ENCODE peak calls at places on chromosomes 4 and X, in six cellular contexts. O is AG04449; G is Caco-2; N is CD4-positive, alpha-beta T cell; Y is osteoblast; S is HFFc6. U is an unnamed sample.

GRCh38 chrX:13008189-13008533 is 33.3 kb downstream of the TMSB4X start:
- DNase-seq in O (no peak), G (no peak), N (no peak), S (no peak), Y (no peak), U (no peak)

GRCh38 chrX:56793533-56794320 is 64.7 kb downstream of the NBDY start:
- DNase-seq in G (no peak), N (no peak), S (no peak), Y (peak; percentile 91), O (no peak), U (no peak)

GRCh38 chr4:10013722-10014121 is 7.6 kb downstream of the SLC2A9 start:
- DNase-seq in N (no peak), O (no peak), G (peak; percentile 65), S (peak; percentile 16), Y (no peak), U (peak; percentile 28)

GRCh38 chr4:78870056-78870455 is 69.2 kb downstream of the PAQR3 start:
- DNase-seq in O (no peak), S (no peak), Y (no peak), G (no peak), N (no peak), U (no peak)

GRCh38 chr4:70190579-70190978 is 4.9 kb upstream of the ODAM start:
- DNase-seq in O (no peak), S (no peak), G (no peak), N (no peak), Y (no peak), U (no peak)

GRCh38 chrX:21932277-21932996 is 8.1 kb upstream of the SMS start:
- DNase-seq in Y (peak; percentile 83), G (no peak), O (no peak), S (peak; percentile 92), N (no peak), U (no peak)

GRCh38 chr4:128006592-128006991 is 41.4 kb downstream of the ABHD18 start:
- DNase-seq in Y (peak; percentile 26), S (peak; percentile 36), O (no peak), G (no peak), N (no peak), U (no peak)

GRCh38 chrX:65690057-65690855 is 22.8 kb downstream of the MSN start:
- DNase-seq in G (no peak), N (no peak), Y (peak; percentile 89), O (no peak), S (peak; percentile 76), U (no peak)

GRCh38 chrX:151974336-151975227 is at the start of gene GABRE:
- DNase-seq in O (no peak), N (no peak), G (peak; percentile 69), S (no peak), Y (peak; percentile 78), U (peak; percentile 12)

GRCh38 chrX:112867570-112867969 is 26.9 kb upstream of the AMOT start:
- DNase-seq in O (no peak), S (no peak), N (no peak), G (peak; percentile 19), Y (no peak), U (no peak)

GRCh38 chr4:165394275-165394674 is 15.5 kb downstream of the CPE start:
- DNase-seq in O (no peak), G (no peak), N (no peak), S (no peak), Y (peak; percentile 59), U (no peak)

GRCh38 chr4:137432431-137432830 is 99.9 kb downstream of the PCDH18 start:
- DNase-seq in N (no peak), Y (no peak), G (no peak), O (no peak), S (no peak), U (no peak)

GRCh38 chr4:48262926-48263325 is 6.7 kb downstream of the TEC start:
- DNase-seq in N (no peak), S (peak; percentile 19), G (no peak), Y (no peak), O (no peak), U (no peak)

GRCh38 chr4:73916172-73916925 is 47.2 kb downstream of the CXCL1 start:
- DNase-seq in O (no peak), S (no peak), G (no peak), Y (no peak), N (no peak), U (no peak)

GRCh38 chr4:26520728-26521442 is 30.6 kb upstream of the CCKAR start:
- DNase-seq in N (no peak), Y (no peak), G (no peak), O (no peak), S (no peak), U (no peak)

GRCh38 chrX:148854351-148854750 is 353.9 kb downstream of the AFF2 start:
- DNase-seq in Y (no peak), S (no peak), G (no peak), N (no peak), O (no peak), U (no peak)

GRCh38 chrX:108439434-108439883 is at the start of gene COL4A5:
- DNase-seq in O (peak; percentile 36), S (peak; percentile 67), N (no peak), G (peak; percentile 72), Y (no peak), U (peak; percentile 57)

GRCh38 chr4:151276787-151277557 is at the start of gene PRSS48:
- DNase-seq in S (peak; percentile 42), O (no peak), N (no peak), G (peak; percentile 85), Y (no peak), U (peak; percentile 63)

GRCh38 chr4:83115000-83115399 is 471 bp upstream of the PLAC8 start:
- DNase-seq in S (peak; percentile 48), O (no peak), N (no peak), G (no peak), Y (peak; percentile 52), U (no peak)

GRCh38 chr4:87058272-87059073 is 123.7 kb downstream of the AFF1 start:
- DNase-seq in Y (no peak), G (peak; percentile 24), O (no peak), N (peak; percentile 5), S (no peak), U (no peak)

GRCh38 chrX:153582896-153583295 is 16.0 kb downstream of the CCNQ start:
- DNase-seq in S (no peak), Y (no peak), O (no peak), N (peak; percentile 46), G (no peak), U (peak; percentile 16)

GRCh38 chr4:161555689-161556660 is 607.8 kb downstream of the FSTL5 start:
- DNase-seq in O (no peak), Y (no peak), G (no peak), S (no peak), N (no peak), U (no peak)

DNA sequence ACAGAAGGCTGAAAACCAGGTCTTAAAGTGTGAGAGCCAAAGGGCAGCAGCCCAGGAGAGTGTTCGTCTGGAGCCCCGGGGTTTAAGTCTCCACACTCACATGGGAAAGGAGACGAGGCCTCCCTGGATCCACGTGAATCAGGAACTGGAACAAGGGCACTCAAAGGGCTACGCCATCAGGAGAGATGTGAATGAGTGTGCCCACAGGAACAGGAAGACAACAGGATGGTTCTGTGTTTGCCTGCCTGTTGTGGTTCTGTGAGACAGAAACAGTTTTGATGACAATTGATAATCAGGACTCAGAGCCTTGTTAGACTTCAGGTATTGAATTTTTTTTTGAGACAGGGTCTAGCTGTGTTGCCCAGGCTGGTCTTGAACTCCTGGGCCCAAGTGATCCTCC is 4.9 kb upstream of the CTBP1 start:
- DNase-seq in S (no peak), Y (no peak), O (no peak), G (no peak), N (no peak), U (no peak)
- TF ChIP-seq CTCF in S (no peak), Y (no peak), O (no peak), G (no peak), N (no peak), U (no peak)

GRCh38 chr4:169412046-169412445 is 141.3 kb upstream of the SH3RF1 start:
- DNase-seq in O (no peak), S (no peak), G (no peak), N (no peak), Y (no peak), U (no peak)

GRCh38 chr4:169414913-169415312 is 144.2 kb upstream of the SH3RF1 start:
- DNase-seq in N (no peak), O (no peak), Y (no peak), G (no peak), S (no peak), U (no peak)

GRCh38 chr4:169416461-169416860 is 145.7 kb upstream of the SH3RF1 start:
- DNase-seq in N (no peak), Y (no peak), S (no peak), O (no peak), G (no peak), U (no peak)

GRCh38 chr4:169407217-169407845 is 136.6 kb upstream of the SH3RF1 start:
- DNase-seq in N (no peak), S (no peak), O (no peak), G (no peak), Y (no peak), U (no peak)

GRCh38 chr4:169410839-169411770 is 140.3 kb upstream of the SH3RF1 start:
- DNase-seq in G (no peak), O (peak; percentile 77), N (peak; percentile 13), S (peak; percentile 80), Y (peak; percentile 54), U (peak; percentile 16)
- TF ChIP-seq CTCF in G (no peak), O (no peak), N (no peak), S (no peak), Y (no peak), U (no peak)

DNA sequence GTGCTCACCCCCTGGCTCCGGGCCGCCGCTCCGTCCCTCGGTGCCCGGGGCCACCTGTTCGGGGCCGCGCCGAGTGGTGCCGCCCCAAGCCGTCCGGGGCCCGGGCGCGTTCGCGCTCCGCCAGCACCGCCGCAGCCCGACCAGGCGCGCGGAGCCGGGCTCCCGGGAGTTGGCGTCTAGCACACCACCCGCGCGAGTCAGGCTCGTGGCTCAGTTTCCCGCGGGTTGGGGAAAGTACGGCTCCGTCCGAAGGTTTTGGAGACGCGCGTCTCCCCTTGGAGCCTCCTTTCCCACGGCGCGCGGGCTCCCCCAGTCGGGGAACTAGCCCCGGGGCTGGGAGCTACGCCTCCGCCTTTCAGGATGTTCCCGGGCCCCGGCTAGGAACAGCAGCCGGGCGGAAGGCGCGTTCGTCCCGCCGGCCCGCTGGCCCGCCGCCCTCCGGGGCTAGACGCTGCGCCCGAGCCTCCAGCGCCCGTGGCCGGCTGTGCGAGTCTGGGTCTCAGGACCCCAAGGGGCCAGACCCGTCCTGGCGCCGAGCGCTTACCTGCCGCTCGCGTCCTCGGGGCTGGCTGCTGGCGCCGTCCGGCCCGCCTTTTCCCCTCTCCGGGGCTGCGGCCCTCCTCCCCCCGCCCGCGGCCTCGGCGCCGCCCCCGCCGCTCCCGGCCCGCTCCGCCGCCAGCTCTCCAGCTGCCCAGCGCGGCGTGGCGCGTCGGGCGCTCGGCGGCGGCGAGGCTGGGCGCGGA is at the start of gene ADGRG2:
- DNase-seq in O (no peak), S (no peak), G (peak; percentile 41), N (no peak), Y (peak; percentile 87), U (peak; percentile 20)
- TF ChIP-seq CTCF in O (peak; percentile 32), S (no peak), G (no peak), N (no peak), Y (no peak), U (no peak)

GRCh38 chr4:182809417-182810102 is 107.6 kb downstream of the DCTD start:
- DNase-seq in O (no peak), N (no peak), Y (peak; percentile 35), S (no peak), G (no peak), U (no peak)
- TF ChIP-seq CTCF in O (no peak), N (no peak), Y (no peak), S (no peak), G (no peak), U (peak; percentile 32)

GRCh38 chr4:139606600-139607301 is 50.7 kb upstream of the SETD7 start:
- DNase-seq in O (no peak), Y (peak; percentile 67), G (no peak), S (peak; percentile 74), N (no peak), U (no peak)
- TF ChIP-seq CTCF in O (peak; percentile 13), Y (peak; percentile 30), G (no peak), S (peak; percentile 60), N (no peak), U (no peak)

U was measured in neural crest cell.